ENCODE peak calls at places on chromosomes 2 and 18, in seven cellular contexts. Q, N, O, V, D, I and E are unnamed samples.

GRCh38 chr2:215747244-215747620 is 266.1 kb downstream of the MREG start:
- DNase-seq in Q (no peak), N (no peak), O (no peak), V (peak; percentile 63), D (no peak), I (no peak), E (peak; percentile 48)

GRCh38 chr2:159183346-159183745 is 103.2 kb downstream of the WDSUB1 start:
- DNase-seq in Q (no peak), N (no peak), O (no peak), V (no peak), D (no peak), I (no peak), E (no peak)

GRCh38 chr18:62452280-62452824 is 70.5 kb upstream of the ZCCHC2 start:
- DNase-seq in Q (no peak), N (no peak), O (no peak), V (no peak), D (no peak), I (no peak), E (no peak)

GRCh38 chr18:58541137-58541788 is 87.6 kb downstream of the ALPK2 start:
- DNase-seq in Q (no peak), N (no peak), O (no peak), V (no peak), D (no peak), I (no peak), E (peak; percentile 60)

GRCh38 chr2:82526267-82526666 is 1932.8 kb downstream of the SUCLG1 start:
- DNase-seq in Q (no peak), N (no peak), O (no peak), V (no peak), D (no peak), I (no peak), E (no peak)

GRCh38 chr2:134639265-134639664 is 79.5 kb downstream of the TMEM163 start:
- DNase-seq in Q (no peak), N (no peak), O (no peak), V (no peak), D (no peak), I (no peak), E (no peak)

GRCh38 chr2:11822746-11823411 is 76.4 kb downstream of the LPIN1 start:
- DNase-seq in Q (no peak), N (no peak), O (no peak), V (no peak), D (no peak), I (no peak), E (no peak)

GRCh38 chr2:223041527-223042109 is 10.4 kb upstream of the KCNE4 start:
- DNase-seq in Q (no peak), N (no peak), O (no peak), V (peak; percentile 98), D (peak; percentile 92), I (no peak), E (peak; percentile 97)